ENCODE peak calls at places on chromosomes 2 and 18, in eight cellular contexts. F is HepG2; I is lower lobe of right lung; T is WERI-Rb-1; B is fibroblast of lung; W is Panc1; D is CD8-positive, alpha-beta memory T cell; M is vagina. A is an unnamed sample.

GRCh38 chr2:172102858-172103359 is at the start of gene DLX2:
- DNase-seq in F (peak; percentile 93), I (peak; percentile 85), T (peak; percentile 90), B (peak; percentile 75), W (no peak), D (no peak), M (no peak), A (peak; percentile 89)

GRCh38 chr2:65800998-65801397 is 368.6 kb upstream of the SPRED2 start:
- DNase-seq in F (no peak), I (no peak), T (peak; percentile 44), B (peak; percentile 4), W (no peak), D (no peak), M (no peak), A (no peak)

GRCh38 chr2:200168641-200169265 is 137.7 kb upstream of the SPATS2L start:
- DNase-seq in F (no peak), I (no peak), T (no peak), B (peak; percentile 46), W (no peak), D (no peak), M (no peak), A (no peak)

GRCh38 chr2:238509151-238509820 is 82.6 kb downstream of the ASB1 start:
- DNase-seq in F (no peak), I (no peak), T (no peak), B (peak; percentile 35), W (no peak), D (no peak), M (no peak), A (peak; percentile 72)

GRCh38 chr2:3201296-3201695 is 176.3 kb downstream of the EIPR1 start:
- DNase-seq in F (no peak), I (no peak), T (no peak), B (no peak), W (no peak), D (no peak), M (no peak), A (peak; percentile 6)

GRCh38 chr2:109352066-109352897 is 223.3 kb downstream of the SH3RF3 start:
- DNase-seq in F (no peak), I (no peak), T (no peak), B (no peak), W (no peak), D (no peak), M (no peak), A (no peak)

GRCh38 chr2:224930124-224930523 is 112.1 kb downstream of the DOCK10 start:
- DNase-seq in F (no peak), I (no peak), T (no peak), B (peak; percentile 37), W (no peak), D (peak; percentile 79), M (no peak), A (no peak)

GRCh38 chr2:128716371-128716770 is 397.7 kb upstream of the HS6ST1 start:
- DNase-seq in F (no peak), I (no peak), T (no peak), B (no peak), W (no peak), D (no peak), M (no peak), A (no peak)

GRCh38 chr18:75321431-75321830 is 106.1 kb downstream of the SMIM21 start:
- DNase-seq in F (no peak), I (no peak), T (no peak), B (no peak), W (no peak), D (no peak), M (no peak), A (no peak)

GRCh38 chr2:27922842-27923241 is 32.3 kb downstream of the BABAM2 start:
- DNase-seq in F (no peak), I (no peak), T (no peak), B (no peak), W (no peak), D (no peak), M (no peak), A (no peak)

DNA sequence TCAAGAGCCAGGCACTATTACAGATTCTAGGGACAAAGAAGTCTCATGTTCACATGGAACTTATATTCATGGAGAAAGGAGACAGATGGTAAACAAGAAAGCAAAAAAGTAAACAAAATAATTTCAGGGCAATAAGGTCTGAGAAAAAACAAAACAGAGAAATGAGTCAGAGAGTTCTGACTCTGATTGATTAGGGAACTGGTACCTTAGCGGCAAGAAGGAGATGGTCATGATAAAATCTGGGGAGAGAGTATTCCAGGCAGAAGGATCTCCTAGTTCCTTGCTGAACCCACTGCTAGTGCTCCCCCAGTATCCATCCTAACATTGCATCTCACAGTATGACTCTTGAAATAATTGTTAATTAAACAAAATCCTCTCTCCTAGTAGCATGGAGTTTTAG is 161.8 kb upstream of the KLF7 start:
- DNase-seq in F (no peak), I (no peak), T (no peak), B (no peak), W (no peak), D (no peak), M (no peak), A (no peak)
- H3K4me3 ChIP-seq in F (no peak overlapping the region), I (no peak overlapping the region), T (no peak overlapping the region), B (no peak overlapping the region), W (no peak overlapping the region), D (no peak overlapping the region), M (no peak overlapping the region), A (no peak overlapping the region)

DNA sequence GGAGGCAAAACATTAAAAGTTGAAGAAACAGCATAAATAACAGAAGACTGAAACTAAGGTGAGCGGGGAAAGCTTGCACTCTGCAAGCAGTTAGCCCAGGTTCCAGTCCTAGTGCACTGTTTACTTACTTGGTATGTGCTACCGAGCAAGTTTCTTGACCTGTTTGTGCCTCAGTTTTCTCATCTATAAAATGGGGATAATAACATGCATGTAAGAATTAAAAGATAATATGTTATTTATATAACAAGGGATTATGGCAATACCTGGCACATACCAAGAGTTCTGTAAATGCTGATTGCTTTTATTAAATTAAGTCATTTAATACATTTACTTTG is 37.1 kb upstream of the IKZF2 start:
- DNase-seq in F (no peak), I (no peak), T (no peak), B (no peak), W (no peak), D (no peak), M (no peak), A (no peak)
- H3K27ac ChIP-seq in F (no peak overlapping the region), I (peak overlapping the region; percentile 5), T (no peak overlapping the region), B (no peak overlapping the region), W (no peak overlapping the region), D (no peak overlapping the region), M (no peak overlapping the region), A (no peak overlapping the region)

DNA sequence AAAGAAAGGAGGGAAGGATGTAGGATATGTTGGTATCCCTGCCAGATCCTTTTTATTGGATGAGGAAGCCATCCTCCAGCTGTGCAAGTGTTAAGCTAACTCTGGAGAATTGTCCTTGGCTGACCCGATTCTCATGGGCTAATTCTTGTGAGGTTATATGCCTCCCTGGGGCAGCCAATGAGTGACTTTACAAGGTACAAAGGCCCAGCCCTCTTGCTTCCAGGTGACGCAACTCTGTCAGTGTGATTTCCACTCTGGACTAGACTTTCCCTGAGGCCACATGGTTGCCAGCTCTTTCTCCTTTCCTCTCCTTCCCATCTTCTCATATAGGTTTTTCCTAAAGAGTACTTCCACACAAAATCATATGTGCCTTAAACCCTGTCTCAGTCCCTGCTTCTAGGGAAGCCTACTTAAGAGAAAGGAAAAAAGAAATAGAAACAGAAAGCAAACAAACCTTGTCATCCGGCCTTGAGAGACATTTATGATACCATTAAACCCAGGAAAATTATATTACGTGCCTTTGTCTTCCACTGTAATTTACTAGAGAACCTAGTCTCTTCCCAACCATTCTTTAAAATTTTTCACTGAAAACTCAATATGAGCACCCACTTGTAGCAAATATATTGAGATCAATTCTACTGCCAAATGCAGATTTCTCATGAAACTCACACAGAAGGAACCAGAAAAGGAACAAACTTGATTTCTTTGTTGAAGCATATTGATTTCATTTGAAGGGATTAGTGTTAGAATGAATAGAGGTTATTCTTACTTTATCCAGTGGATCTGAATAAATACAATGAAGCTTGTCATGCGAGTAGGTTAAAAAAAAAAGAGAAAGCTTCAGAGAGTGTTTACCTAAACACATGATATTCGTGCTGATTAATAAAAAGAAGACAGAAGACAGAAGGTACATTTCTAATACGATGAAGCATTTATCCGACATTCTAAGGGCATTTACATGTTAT is 226.4 kb upstream of the ZSWIM2 start:
- DNase-seq in F (no peak), I (no peak), T (no peak), B (no peak), W (no peak), D (no peak), M (no peak), A (no peak)
- H3K4me3 ChIP-seq in F (no peak overlapping the region), I (no peak overlapping the region), T (no peak overlapping the region), B (no peak overlapping the region), W (no peak overlapping the region), D (no peak overlapping the region), M (no peak overlapping the region), A (no peak overlapping the region)

GRCh38 chr18:9832871-9833270 is 52.9 kb upstream of the TXNDC2 start:
- DNase-seq in F (no peak), I (no peak), T (no peak), B (no peak), W (no peak), D (no peak), M (no peak), A (no peak)

GRCh38 chr18:9828794-9829712 is 56.7 kb upstream of the TXNDC2 start:
- DNase-seq in F (no peak), I (no peak), T (no peak), B (no peak), W (no peak), D (no peak), M (no peak), A (no peak)

GRCh38 chr18:9831723-9832199 is 54.0 kb upstream of the TXNDC2 start:
- DNase-seq in F (no peak), I (no peak), T (no peak), B (no peak), W (no peak), D (no peak), M (no peak), A (no peak)

GRCh38 chr18:9827856-9828793 is 57.6 kb upstream of the TXNDC2 start:
- DNase-seq in F (no peak), I (peak; percentile 74), T (no peak), B (peak; percentile 99), W (peak; percentile 91), D (no peak), M (no peak), A (peak; percentile 78)

DNA sequence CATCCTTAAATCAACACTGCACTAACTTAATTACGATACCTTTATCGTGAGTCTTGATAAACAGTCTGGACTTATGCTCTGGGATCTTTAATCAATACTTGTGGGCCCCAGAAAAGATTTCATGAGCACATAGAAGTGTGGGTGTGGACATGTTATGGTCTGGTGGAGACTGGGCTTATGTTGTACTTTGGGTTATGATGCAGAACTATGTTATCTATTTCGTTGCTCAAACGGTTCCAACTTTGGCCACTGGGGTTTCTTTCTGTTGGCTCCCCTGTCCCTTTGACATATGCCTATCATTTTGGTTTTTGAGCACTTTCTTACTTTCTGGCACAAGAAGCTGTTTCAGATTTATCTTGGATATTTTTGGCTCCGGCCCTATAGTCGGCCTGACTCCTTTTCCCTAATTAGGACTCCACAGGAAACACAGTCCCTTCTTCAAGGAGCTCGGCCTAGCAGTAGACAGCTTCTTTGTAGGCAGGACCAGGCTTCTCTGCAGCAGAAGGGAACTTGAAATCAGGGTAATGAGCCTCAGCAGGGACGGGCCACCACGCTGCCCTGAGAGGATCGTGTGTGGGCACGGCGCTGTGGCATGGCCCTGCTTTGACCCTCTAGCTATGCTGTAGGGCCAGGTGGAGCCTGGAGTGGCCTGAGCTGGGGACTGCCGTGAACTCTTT is 54.6 kb upstream of the TXNDC2 start:
- DNase-seq in F (no peak), I (no peak), T (no peak), B (no peak), W (no peak), D (no peak), M (no peak), A (no peak)
- H3K27ac ChIP-seq in F (no peak overlapping the region), I (no peak overlapping the region), T (no peak overlapping the region), B (no peak overlapping the region), W (peak overlapping the region; percentile 18), D (no peak overlapping the region), M (no peak overlapping the region), A (peak overlapping the region; percentile 55)